ENCODE peak calls at places on chromosomes 6 and 20, in eight cellular contexts. Z is RCC 7860; L is activated CD4-positive, alpha-beta T cell treated with anti-CD3 and anti-CD28 coated beads for 4 hours; B is COLO829; R is glutamatergic neuron; J is GM10248; X is heart right ventricle; S is AG09309. W is an unnamed sample.
A peak's percentile ranks its signal among the peaks of the same experiment; 100 is the strongest.

GRCh38 chr20:25399038-25399430 is 8.4 kb upstream of the ABHD12 start:
- DNase-seq in Z (peak; percentile 62), L (peak; percentile 29), B (peak; percentile 79), R (no peak), J (peak; percentile 40), X (peak; percentile 31), S (peak; percentile 55), W (peak; percentile 50)

GRCh38 chr6:27814665-27815424 is 97.4 kb downstream of the OR2B2 start:
- DNase-seq in Z (peak; percentile 74), L (peak; percentile 80), B (peak; percentile 96), R (peak; percentile 54), J (peak; percentile 81), X (peak; percentile 79), S (peak; percentile 86), W (peak; percentile 63)

GRCh38 chr6:104573372-104573771 is 286.3 kb downstream of the HACE1 start:
- DNase-seq in Z (no peak), L (no peak), B (no peak), R (no peak), J (no peak), X (no peak), S (no peak), W (no peak)

GRCh38 chr6:50711686-50712085 is 1.6 kb upstream of the TFAP2D start:
- DNase-seq in Z (no peak), L (no peak), B (no peak), R (no peak), J (no peak), X (no peak), S (no peak), W (no peak)

GRCh38 chr6:150252714-150253444 is 110.0 kb downstream of the PPP1R14C start:
- DNase-seq in Z (peak; percentile 54), L (no peak), B (peak; percentile 37), R (no peak), J (no peak), X (peak; percentile 32), S (no peak), W (no peak)

GRCh38 chr6:140002406-140003022 is 628.1 kb upstream of the CITED2 start:
- DNase-seq in Z (no peak), L (no peak), B (no peak), R (no peak), J (no peak), X (no peak), S (peak; percentile 81), W (no peak)

GRCh38 chr6:83868639-83869038 is 9.2 kb downstream of the CYB5R4 start:
- DNase-seq in Z (peak; percentile 48), L (no peak), B (no peak), R (no peak), J (no peak), X (no peak), S (peak; percentile 81), W (no peak)

GRCh38 chr6:378090-378957 is 13.2 kb upstream of the IRF4 start:
- DNase-seq in Z (peak; percentile 2), L (no peak), B (no peak), R (no peak), J (peak; percentile 75), X (no peak), S (no peak), W (no peak)

GRCh38 chr6:89281779-89282246 is 33.3 kb downstream of the GABRR2 start:
- DNase-seq in Z (peak; percentile 11), L (peak; percentile 8), B (peak; percentile 65), R (peak; percentile 35), J (peak; percentile 86), X (no peak), S (no peak), W (peak; percentile 45)

GRCh38 chr6:169118346-169118830 is 135.3 kb downstream of the THBS2 start:
- DNase-seq in Z (no peak), L (no peak), B (no peak), R (no peak), J (no peak), X (no peak), S (no peak), W (no peak)

GRCh38 chr6:9248125-9248524 is 812.8 kb upstream of the SLC35B3 start:
- DNase-seq in Z (no peak), L (no peak), B (no peak), R (no peak), J (no peak), X (no peak), S (no peak), W (no peak)

GRCh38 chr20:50721881-50722281 is 9.5 kb upstream of the PARD6B start:
- DNase-seq in Z (peak; percentile 31), L (no peak), B (no peak), R (no peak), J (no peak), X (peak; percentile 52), S (no peak), W (no peak)

GRCh38 chr6:15663057-15663638 is 320 bp upstream of the DTNBP1 start:
- DNase-seq in Z (peak; percentile 23), L (no peak), B (peak; percentile 91), R (no peak), J (peak; percentile 92), X (no peak), S (no peak), W (no peak)

GRCh38 chr6:53614676-53615075 is 50.9 kb downstream of the KLHL31 start:
- DNase-seq in Z (no peak), L (no peak), B (no peak), R (no peak), J (no peak), X (no peak), S (no peak), W (no peak)

GRCh38 chr6:19838442-19839236 is 1.5 kb downstream of the ID4 start:
- DNase-seq in Z (peak; percentile 58), L (no peak), B (no peak), R (peak; percentile 54), J (peak; percentile 14), X (no peak), S (no peak), W (peak; percentile 54)

GRCh38 chr20:64237316-64237715 is 18.2 kb upstream of the PCMTD2 start:
- DNase-seq in Z (no peak), L (no peak), B (no peak), R (peak; percentile 10), J (no peak), X (no peak), S (no peak), W (no peak)

GRCh38 chr6:39076993-39077535 is 28.5 kb downstream of the GLP1R start:
- DNase-seq in Z (no peak), L (no peak), B (no peak), R (no peak), J (peak; percentile 29), X (no peak), S (no peak), W (no peak)

GRCh38 chr6:117908246-117909107 is 1.4 kb downstream of the SLC35F1 start:
- DNase-seq in Z (no peak), L (no peak), B (no peak), R (peak; percentile 50), J (no peak), X (no peak), S (no peak), W (peak; percentile 12)

GRCh38 chr6:44771647-44772415 is 384.3 kb downstream of the CDC5L start:
- DNase-seq in Z (no peak), L (no peak), B (no peak), R (no peak), J (no peak), X (no peak), S (no peak), W (no peak)

GRCh38 chr6:25138024-25138696 is 141.0 kb upstream of the CARMIL1 start:
- DNase-seq in Z (peak; percentile 20), L (peak; percentile 57), B (peak; percentile 65), R (no peak), J (peak; percentile 63), X (peak; percentile 76), S (no peak), W (no peak)

GRCh38 chr6:151494235-151494950 is 576 bp downstream of the CCDC170 start:
- DNase-seq in Z (no peak), L (no peak), B (no peak), R (no peak), J (no peak), X (peak; percentile 25), S (no peak), W (peak; percentile 19)

GRCh38 chr20:44211177-44212039 is 837 bp upstream of the OSER1 start:
- DNase-seq in Z (no peak), L (no peak), B (no peak), R (no peak), J (peak; percentile 23), X (no peak), S (no peak), W (no peak)

GRCh38 chr20:13493143-13493542 is 145.6 kb downstream of the TASP1 start:
- DNase-seq in Z (no peak), L (no peak), B (no peak), R (no peak), J (no peak), X (no peak), S (no peak), W (no peak)

GRCh38 chr20:19812696-19813095 is 54.6 kb downstream of the RIN2 start:
- DNase-seq in Z (no peak), L (no peak), B (no peak), R (no peak), J (no peak), X (no peak), S (no peak), W (no peak)

GRCh38 chr6:75975904-75976303 is 96.6 kb downstream of the IMPG1 start:
- DNase-seq in Z (no peak), L (no peak), B (no peak), R (no peak), J (no peak), X (no peak), S (no peak), W (no peak)

GRCh38 chr6:33683051-33683571 is 28.4 kb downstream of the UQCC2 start:
- DNase-seq in Z (no peak), L (peak; percentile 40), B (peak; percentile 41), R (no peak), J (no peak), X (no peak), S (no peak), W (no peak)

GRCh38 chr20:39676857-39677351 is 714.8 kb downstream of the DHX35 start:
- DNase-seq in Z (peak; percentile 19), L (no peak), B (peak; percentile 34), R (no peak), J (peak; percentile 28), X (no peak), S (no peak), W (no peak)

GRCh38 chr20:36465109-36466080 is 75.9 kb upstream of the MYL9 start:
- DNase-seq in Z (peak; percentile 87), L (peak; percentile 53), B (peak; percentile 54), R (peak; percentile 57), J (no peak), X (no peak), S (peak; percentile 79), W (peak; percentile 35)

GRCh38 chr20:47677314-47678129 is 107.8 kb downstream of the SULF2 start:
- DNase-seq in Z (peak; percentile 31), L (peak; percentile 60), B (peak; percentile 27), R (peak; percentile 70), J (peak; percentile 85), X (peak; percentile 28), S (no peak), W (peak; percentile 74)

GRCh38 chr6:16781348-16782169 is 20.3 kb upstream of the ATXN1 start:
- DNase-seq in Z (no peak), L (no peak), B (no peak), R (no peak), J (no peak), X (peak; percentile 54), S (no peak), W (no peak)

GRCh38 chr20:53074811-53075314 is 102.7 kb downstream of the TSHZ2 start:
- DNase-seq in Z (peak; percentile 23), L (no peak), B (no peak), R (no peak), J (no peak), X (no peak), S (no peak), W (no peak)

GRCh38 chr6:81844686-81845085 is 92.2 kb upstream of the TENT5A start:
- DNase-seq in Z (no peak), L (no peak), B (no peak), R (no peak), J (no peak), X (no peak), S (peak; percentile 28), W (no peak)

GRCh38 chr6:141552031-141552430 is 580.7 kb upstream of the GJE1 start:
- DNase-seq in Z (no peak), L (no peak), B (no peak), R (no peak), J (no peak), X (no peak), S (no peak), W (no peak)

GRCh38 chr6:159720708-159721107 is 6.6 kb upstream of the WTAP start:
- DNase-seq in Z (no peak), L (peak; percentile 52), B (no peak), R (no peak), J (peak; percentile 48), X (no peak), S (no peak), W (peak; percentile 11)